ENCODE peak calls at places on chromosomes 7 and 10, in four cellular contexts. V is HepG2, P is K562, X is H1. O is an unnamed sample. For H3K9me3, the result is how much of the 10 kb centered on the place peaks cover.

GRCh38 chr7:98399462-98399861 is 1.4 kb downstream of the BAIAP2L1 start:
- DNase-seq in V (no peak), X (no peak), P (no peak), O (no peak)

GRCh38 chr10:15824498-15824897 is 35.8 kb downstream of the MINDY3 start:
- DNase-seq in X (no peak), P (no peak), V (no peak), O (no peak)

GRCh38 chr10:97444212-97444611 is 1.6 kb downstream of the EXOSC1 start:
- DNase-seq in P (no peak), X (no peak), V (no peak), O (no peak)

GRCh38 chr10:130421909-130422308 is 285.7 kb downstream of the GLRX3 start:
- DNase-seq in X (peak), V (no peak), P (no peak), O (no peak)

GRCh38 chr10:15238553-15239335 is 70.3 kb upstream of the NMT2 start:
- DNase-seq in P (no peak), X (no peak), V (no peak), O (no peak)

GRCh38 chr10:107427021-107427420 is 262.5 kb upstream of the SORCS1 start:
- DNase-seq in V (no peak), X (no peak), P (no peak), O (no peak)

GRCh38 chr10:71854031-71854430 is 3.0 kb upstream of the PSAP start:
- DNase-seq in X (no peak), V (no peak), P (no peak), O (no peak)

GRCh38 chr7:26013551-26014083 is 138.4 kb upstream of the NFE2L3 start:
- DNase-seq in X (no peak), V (no peak), P (no peak), O (no peak)

GRCh38 chr7:141045842-141046630 is 27.8 kb upstream of the TMEM178B start:
- DNase-seq in P (no peak), X (no peak), V (no peak), O (no peak)

GRCh38 chr10:17262502-17262901 is 34.5 kb downstream of the VIM start:
- DNase-seq in V (no peak), P (no peak), X (no peak), O (no peak)

GRCh38 chr7:84123903-84124573 is 70.6 kb downstream of the SEMA3A start:
- DNase-seq in V (peak), P (no peak), X (no peak), O (no peak)

GRCh38 chr10:104816501-104816900 is 175.4 kb downstream of the SORCS3 start:
- DNase-seq in P (no peak), V (no peak), X (no peak), O (no peak)

GRCh38 chr10:104809288-104810090 is 168.4 kb downstream of the SORCS3 start:
- DNase-seq in V (peak), X (no peak), P (no peak), O (no peak)

GRCh38 chr10:104806791-104807190 is 165.7 kb downstream of the SORCS3 start:
- DNase-seq in X (no peak), V (no peak), P (no peak), O (no peak)

DNA sequence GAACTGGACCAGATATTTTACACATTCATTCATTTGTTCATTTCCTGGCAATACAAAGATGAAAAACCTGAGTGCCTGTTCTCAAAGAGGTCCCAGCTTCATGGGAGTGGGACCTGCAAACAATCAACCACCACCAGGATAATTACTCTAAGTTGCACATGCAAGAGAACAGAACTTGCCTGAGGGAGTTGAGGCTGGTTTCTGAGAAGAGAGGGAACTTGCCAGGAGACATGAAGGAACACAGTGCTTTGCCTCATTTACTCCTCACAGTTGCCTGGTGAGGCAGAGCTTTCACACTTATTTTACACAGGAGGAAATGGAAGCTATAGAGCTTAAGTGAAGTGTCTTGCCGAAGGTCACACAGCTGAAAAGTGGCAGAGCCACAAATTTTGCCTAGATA is 170.1 kb downstream of the SORCS3 start:
- DNase-seq in P (no peak), V (no peak), X (no peak), O (no peak)
- TF ChIP-seq CREB1 in P (no peak), V (no peak), X (no peak), O (no peak)

GRCh38 chr7:36931892-36932291 is 207.6 kb upstream of the AOAH start:
- DNase-seq in P (no peak), V (no peak), X (no peak), O (no peak)
- H3K9me3 ChIP-seq in P (under half), V (under half), X (under half), O (under half)

GRCh38 chr10:3424102-3424803 is 251.7 kb upstream of the PITRM1 start:
- DNase-seq in X (no peak), P (no peak), V (no peak), O (no peak)
- TF ChIP-seq CREB1 in X (no peak), P (no peak), V (no peak), O (no peak)

GRCh38 chr7:158310924-158311713 is 276.5 kb downstream of the PTPRN2 start:
- DNase-seq in P (no peak), X (peak), V (no peak), O (no peak)
- H3K9me3 ChIP-seq in P (under half), X (under half), V (under half), O (under half)

O was measured in GM12878.